ENCODE peak calls at places on chromosomes 6 and 20, in seven cellular contexts. D is choroid plexus epithelial cell, W is GM12878, Q is OCI-LY7, M is neural progenitor cell, K is fibroblast of the aortic adventitia, H is pancreas. Z is an unnamed sample.

GRCh38 chr20:13821876-13822275 is 37.0 kb downstream of the NDUFAF5 start:
- DNase-seq in D (peak), W (no peak), Q (no peak), M (no peak), K (peak), H (no peak), Z (no peak)

GRCh38 chr20:10667560-10668167 is 6.1 kb downstream of the JAG1 start:
- DNase-seq in D (no peak), W (no peak), Q (no peak), M (peak), K (no peak), H (no peak), Z (no peak)

GRCh38 chr6:26016326-26017275 is 54.0 kb downstream of the TRIM38 start:
- DNase-seq in D (peak), W (no peak), Q (no peak), M (no peak), K (no peak), H (no peak), Z (peak)

GRCh38 chr6:4580361-4580760 is 195.8 kb upstream of the CDYL start:
- DNase-seq in D (no peak), W (no peak), Q (no peak), M (no peak), K (no peak), H (no peak), Z (no peak)

GRCh38 chr20:6122111-6122872 is 538 bp downstream of the FERMT1 start:
- DNase-seq in D (peak), W (no peak), Q (no peak), M (peak), K (peak), H (no peak), Z (peak)

GRCh38 chr6:15677822-15678221 is 15.0 kb upstream of the DTNBP1 start:
- DNase-seq in D (no peak), W (no peak), Q (no peak), M (no peak), K (no peak), H (no peak), Z (no peak)

GRCh38 chr6:39302669-39303424 is 11.4 kb downstream of the KCNK17 start:
- DNase-seq in D (peak), W (peak), Q (peak), M (peak), K (peak), H (peak), Z (peak)

GRCh38 chr20:17651761-17652388 is 30.2 kb downstream of the RRBP1 start:
- DNase-seq in D (no peak), W (no peak), Q (peak), M (no peak), K (no peak), H (no peak), Z (no peak)

GRCh38 chr20:13205402-13205801 is 15.7 kb upstream of the ISM1 start:
- DNase-seq in D (no peak), W (no peak), Q (no peak), M (no peak), K (no peak), H (no peak), Z (no peak)

GRCh38 chr20:5735845-5736530 is 14.2 kb upstream of the SHLD1 start:
- DNase-seq in D (no peak), W (no peak), Q (no peak), M (peak), K (peak), H (no peak), Z (peak)

GRCh38 chr20:48393311-48393685 is 434.5 kb downstream of the PREX1 start:
- DNase-seq in D (no peak), W (no peak), Q (no peak), M (no peak), K (no peak), H (no peak), Z (no peak)

GRCh38 chr6:69933239-69933638 is 66.9 kb downstream of the COL19A1 start:
- DNase-seq in D (peak), W (no peak), Q (no peak), M (no peak), K (no peak), H (no peak), Z (peak)

GRCh38 chr20:18590163-18590562 is 2.3 kb downstream of the DTD1 start:
- DNase-seq in D (peak), W (no peak), Q (peak), M (no peak), K (no peak), H (no peak), Z (peak)

GRCh38 chr20:37308098-37309050 is 18.9 kb downstream of the MANBAL start:
- DNase-seq in D (no peak), W (peak), Q (no peak), M (no peak), K (no peak), H (no peak), Z (no peak)

GRCh38 chr6:87093651-87094050 is 1.3 kb downstream of the CGA start:
- DNase-seq in D (peak), W (no peak), Q (no peak), M (no peak), K (peak), H (no peak), Z (peak)

GRCh38 chr6:10194816-10195639 is 219.8 kb downstream of the TFAP2A start:
- DNase-seq in D (no peak), W (no peak), Q (no peak), M (no peak), K (no peak), H (no peak), Z (no peak)

GRCh38 chr6:13511913-13512717 is 24.7 kb upstream of the GFOD1 start:
- DNase-seq in D (peak), W (no peak), Q (no peak), M (no peak), K (no peak), H (no peak), Z (peak)

GRCh38 chr6:169326067-169326799 is 72.6 kb upstream of the THBS2 start:
- DNase-seq in D (peak), W (no peak), Q (no peak), M (peak), K (peak), H (no peak), Z (peak)

GRCh38 chr20:14892782-14893181 is 555.4 kb upstream of the FLRT3 start:
- DNase-seq in D (no peak), W (no peak), Q (no peak), M (no peak), K (no peak), H (no peak), Z (no peak)

GRCh38 chr20:40961686-40962640 is 66.7 kb upstream of the TOP1 start:
- DNase-seq in D (no peak), W (no peak), Q (no peak), M (no peak), K (peak), H (no peak), Z (peak)

GRCh38 chr20:63295422-63295821 is 2.4 kb downstream of the COL20A1 start:
- DNase-seq in D (no peak), W (no peak), Q (no peak), M (no peak), K (no peak), H (peak), Z (no peak)

GRCh38 chr6:168865-169455 is 123.3 kb upstream of the DUSP22 start:
- DNase-seq in D (peak), W (no peak), Q (peak), M (peak), K (peak), H (no peak), Z (peak)

GRCh38 chr6:142850653-142851434 is 94.1 kb downstream of the HIVEP2 start:
- DNase-seq in D (peak), W (peak), Q (peak), M (no peak), K (no peak), H (no peak), Z (peak)

GRCh38 chr6:31118178-31118577 is 2.1 kb downstream of the CDSN start:
- DNase-seq in D (no peak), W (no peak), Q (no peak), M (no peak), K (no peak), H (no peak), Z (no peak)

GRCh38 chr20:35225319-35226125 is 968 bp upstream of the MMP24 start:
- DNase-seq in D (no peak), W (no peak), Q (no peak), M (no peak), K (no peak), H (no peak), Z (no peak)

GRCh38 chr20:35223941-35224340 is 2.5 kb upstream of the MMP24 start:
- DNase-seq in D (no peak), W (no peak), Q (no peak), M (no peak), K (no peak), H (no peak), Z (no peak)

GRCh38 chr20:35224536-35224935 is 2.0 kb upstream of the MMP24 start:
- DNase-seq in D (no peak), W (no peak), Q (no peak), M (no peak), K (no peak), H (no peak), Z (no peak)

GRCh38 chr20:35226775-35227681 is 538 bp downstream of the MMP24 start:
- DNase-seq in D (peak), W (no peak), Q (peak), M (peak), K (peak), H (peak), Z (peak)

GRCh38 chr20:35226126-35226774 is at the start of gene MMP24:
- DNase-seq in D (no peak), W (no peak), Q (no peak), M (peak), K (no peak), H (no peak), Z (no peak)
- H3K4me3 ChIP-seq in D (peak), W (no peak), Q (no peak), M (peak), K (peak), H (peak), Z (peak)

DNA sequence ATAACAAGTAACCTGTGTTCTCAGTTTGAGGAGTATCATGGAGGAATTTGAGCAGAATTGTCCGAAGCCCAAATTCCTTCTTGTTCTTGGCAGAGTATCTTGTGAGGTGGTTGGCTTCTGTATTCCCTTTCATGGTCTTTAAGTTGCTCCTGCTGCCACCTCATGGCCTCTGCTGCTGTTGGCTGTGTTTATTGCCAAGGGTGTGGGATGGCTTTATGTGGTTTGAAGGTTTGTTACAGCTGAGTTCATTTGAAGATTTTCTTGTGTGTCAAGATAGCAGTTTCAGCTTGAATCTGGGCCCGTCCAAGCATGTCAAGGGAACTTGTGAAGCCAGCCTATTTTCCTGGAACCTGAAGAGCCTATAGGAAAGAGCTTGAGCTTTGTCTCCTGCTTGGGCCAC is 20.2 kb upstream of the TTK start:
- DNase-seq in D (peak), W (no peak), Q (no peak), M (peak), K (peak), H (no peak), Z (peak)
- TF ChIP-seq CTCF in D (no peak), W (no peak), Q (no peak), M (peak), K (no peak), H (no peak), Z (no peak)

DNA sequence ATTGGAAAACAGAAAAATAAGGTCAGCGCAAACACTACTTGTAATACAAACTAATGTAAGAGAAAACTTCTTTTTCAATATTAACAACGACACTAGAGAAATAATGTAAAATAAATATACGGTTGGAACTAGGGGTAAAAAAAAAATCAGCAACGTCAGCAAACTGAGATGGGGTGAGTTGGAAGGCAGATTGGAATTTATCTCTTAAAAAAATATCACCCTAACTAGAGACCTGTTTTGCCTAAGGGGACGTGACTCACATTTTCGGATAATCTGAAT is 722 bp upstream of the UTRN start:
- DNase-seq in D (no peak), W (no peak), Q (no peak), M (no peak), K (no peak), H (no peak), Z (no peak)
- H3K4me3 ChIP-seq in D (peak), W (peak), Q (no peak), M (peak), K (peak), H (peak), Z (peak)

GRCh38 chr20:8535403-8536003 is 403.4 kb downstream of the PLCB1 start:
- DNase-seq in D (peak), W (no peak), Q (peak), M (peak), K (peak), H (no peak), Z (peak)
- TF ChIP-seq CTCF in D (peak), W (peak), Q (peak), M (peak), K (peak), H (peak), Z (peak)

GRCh38 chr6:36665180-36665579 is 13.3 kb upstream of the CDKN1A start:
- DNase-seq in D (no peak), W (no peak), Q (no peak), M (no peak), K (no peak), H (no peak), Z (no peak)
- H3K4me3 ChIP-seq in D (no peak), W (peak), Q (peak), M (no peak), K (no peak), H (no peak), Z (no peak)

GRCh38 chr6:132817554-132818403 is 3.4 kb downstream of the RPS12 start:
- DNase-seq in D (no peak), W (no peak), Q (no peak), M (no peak), K (no peak), H (no peak), Z (no peak)
- TF ChIP-seq CTCF in D (no peak), W (no peak), Q (no peak), M (no peak), K (no peak), H (no peak), Z (no peak)

GRCh38 chr20:25540273-25540672 is 45.1 kb downstream of the NINL start:
- DNase-seq in D (no peak), W (no peak), Q (no peak), M (peak), K (no peak), H (no peak), Z (peak)
- H3K4me3 ChIP-seq in D (no peak), W (no peak), Q (no peak), M (no peak), K (peak), H (peak), Z (peak)

GRCh38 chr6:27518881-27519795 is 46.2 kb upstream of the ZNF184 start:
- DNase-seq in D (peak), W (peak), Q (peak), M (peak), K (peak), H (peak), Z (peak)
- TF ChIP-seq CTCF in D (peak), W (peak), Q (peak), M (peak), K (peak), H (peak), Z (peak)

GRCh38 chr20:45971425-45971674 is 653 bp downstream of the ZNF335 start:
- DNase-seq in D (no peak), W (no peak), Q (no peak), M (no peak), K (no peak), H (no peak), Z (no peak)

GRCh38 chr20:45974896-45975565 is 3.0 kb upstream of the ZNF335 start:
- DNase-seq in D (no peak), W (no peak), Q (no peak), M (no peak), K (no peak), H (no peak), Z (no peak)

GRCh38 chr20:45970646-45971424 is 1.2 kb downstream of the ZNF335 start:
- DNase-seq in D (peak), W (no peak), Q (peak), M (peak), K (peak), H (no peak), Z (peak)

GRCh38 chr20:45971675-45972499 is at the start of gene ZNF335:
- DNase-seq in D (peak), W (peak), Q (peak), M (peak), K (peak), H (peak), Z (peak)

GRCh38 chr20:45972500-45973183 is 639 bp upstream of the ZNF335 start:
- DNase-seq in D (no peak), W (no peak), Q (no peak), M (no peak), K (no peak), H (no peak), Z (no peak)
- H3K4me3 ChIP-seq in D (peak), W (peak), Q (peak), M (peak), K (peak), H (peak), Z (peak)

GRCh38 chr6:149473080-149474052 is 11.4 kb downstream of the ZC3H12D start:
- DNase-seq in D (peak), W (no peak), Q (peak), M (peak), K (no peak), H (no peak), Z (no peak)
- TF ChIP-seq CTCF in D (no peak), W (no peak), Q (peak), M (no peak), K (no peak), H (no peak), Z (no peak)